ENCODE peak calls at places on chromosomes 12 and 14, in six cellular contexts. V, Z, O, W, H and D are unnamed samples.

GRCh38 chr14:66249544-66249943 is 236.6 kb upstream of the CCDC196 start:
- DNase-seq in V (no peak), Z (no peak), O (no peak), W (no peak), H (no peak), D (no peak)

GRCh38 chr12:68609955-68610434 is 704 bp upstream of the RAP1B start:
- DNase-seq in V (peak), Z (no peak), O (no peak), W (peak), H (no peak), D (no peak)

GRCh38 chr12:14955876-14956811 is 5.3 kb downstream of the ARHGDIB start:
- DNase-seq in V (peak), Z (no peak), O (no peak), W (no peak), H (no peak), D (no peak)

GRCh38 chr14:21978184-21978998 is 304.8 kb upstream of the OR4E1 start:
- DNase-seq in V (peak), Z (peak), O (no peak), W (peak), H (no peak), D (no peak)

GRCh38 chr14:99569725-99570541 is 34.1 kb downstream of the CCDC85C start:
- DNase-seq in V (no peak), Z (no peak), O (no peak), W (no peak), H (no peak), D (no peak)

GRCh38 chr12:102964872-102965271 is 7.4 kb downstream of the ASCL1 start:
- DNase-seq in V (no peak), Z (no peak), O (no peak), W (peak), H (no peak), D (no peak)

GRCh38 chr14:23371865-23372264 is 744 bp upstream of the IL25 start:
- DNase-seq in V (no peak), Z (no peak), O (no peak), W (no peak), H (no peak), D (no peak)

GRCh38 chr14:103230021-103230420 is 104.0 kb upstream of the EIF5 start:
- DNase-seq in V (no peak), Z (no peak), O (no peak), W (no peak), H (peak), D (no peak)

GRCh38 chr14:79670811-79671210 is 540.5 kb downstream of the DIO2 start:
- DNase-seq in V (no peak), Z (no peak), O (no peak), W (no peak), H (no peak), D (no peak)

GRCh38 chr14:70186826-70187483 is 1.8 kb downstream of the SLC8A3 start:
- DNase-seq in V (no peak), Z (no peak), O (no peak), W (no peak), H (no peak), D (no peak)

GRCh38 chr12:59070534-59070933 is 150.2 kb upstream of the LRIG3 start:
- DNase-seq in V (no peak), Z (no peak), O (no peak), W (no peak), H (no peak), D (no peak)

GRCh38 chr14:22598896-22599244 is 770 bp downstream of the ABHD4 start:
- DNase-seq in V (peak), Z (no peak), O (no peak), W (peak), H (no peak), D (no peak)

GRCh38 chr12:48977290-48978281 is 536 bp upstream of the WNT1 start:
- DNase-seq in V (peak), Z (no peak), O (no peak), W (peak), H (peak), D (no peak)

GRCh38 chr14:100783630-100784321 is 42.1 kb upstream of the MEG3 start:
- DNase-seq in V (no peak), Z (no peak), O (no peak), W (no peak), H (no peak), D (no peak)

GRCh38 chr14:69712637-69713088 is 54.3 kb upstream of the SRSF5 start:
- DNase-seq in V (peak), Z (no peak), O (no peak), W (no peak), H (peak), D (no peak)

GRCh38 chr12:129564768-129565167 is 339.1 kb downstream of the TMEM132D start:
- DNase-seq in V (peak), Z (no peak), O (no peak), W (no peak), H (no peak), D (no peak)

GRCh38 chr12:22625671-22626251 is 790 bp downstream of the ETNK1 start:
- DNase-seq in V (peak), Z (peak), O (peak), W (peak), H (no peak), D (peak)

GRCh38 chr12:26867084-26867483 is 34.1 kb upstream of the ITPR2 start:
- DNase-seq in V (peak), Z (no peak), O (no peak), W (no peak), H (no peak), D (no peak)

GRCh38 chr12:82757059-82757458 is 70.4 kb downstream of the TMTC2 start:
- DNase-seq in V (no peak), Z (no peak), O (no peak), W (no peak), H (no peak), D (no peak)

GRCh38 chr14:20855652-20856291 is 35.4 kb upstream of the RNASE3 start:
- DNase-seq in V (peak), Z (no peak), O (peak), W (peak), H (no peak), D (peak)

GRCh38 chr14:52078093-52078492 is 9.2 kb upstream of the NID2 start:
- DNase-seq in V (no peak), Z (no peak), O (no peak), W (no peak), H (no peak), D (no peak)

GRCh38 chr14:102192840-102193502 is 53.3 kb downstream of the WDR20 start:
- DNase-seq in V (no peak), Z (no peak), O (no peak), W (no peak), H (no peak), D (no peak)

GRCh38 chr14:21496453-21496852 is 14.7 kb downstream of the METTL3 start:
- DNase-seq in V (no peak), Z (no peak), O (no peak), W (no peak), H (no peak), D (no peak)

GRCh38 chr12:101925352-101925751 is 48.0 kb downstream of the DRAM1 start:
- DNase-seq in V (no peak), Z (peak), O (peak), W (peak), H (peak), D (no peak)

GRCh38 chr14:101810897-101811620 is 49.5 kb downstream of the PPP2R5C start:
- DNase-seq in V (no peak), Z (no peak), O (no peak), W (no peak), H (no peak), D (no peak)

GRCh38 chr12:34016361-34016760 is 5.9 kb upstream of the ALG10 start:
- DNase-seq in V (no peak), Z (no peak), O (no peak), W (peak), H (no peak), D (no peak)

GRCh38 chr14:68199465-68200145 is 380.0 kb downstream of the RAD51B start:
- DNase-seq in V (no peak), Z (no peak), O (no peak), W (no peak), H (peak), D (no peak)

GRCh38 chr12:124637586-124637985 is 70.2 kb upstream of the NCOR2 start:
- DNase-seq in V (no peak), Z (no peak), O (no peak), W (no peak), H (peak), D (no peak)

GRCh38 chr12:98188649-98189048 is 326.7 kb upstream of the TMPO start:
- DNase-seq in V (peak), Z (no peak), O (no peak), W (no peak), H (no peak), D (no peak)

GRCh38 chr12:80269953-80270552 is 170.7 kb downstream of the OTOGL start:
- DNase-seq in V (peak), Z (no peak), O (peak), W (peak), H (no peak), D (no peak)

GRCh38 chr12:29552324-29552927 is 54.9 kb upstream of the OVCH1 start:
- DNase-seq in V (peak), Z (peak), O (no peak), W (peak), H (peak), D (peak)

GRCh38 chr12:68538722-68539614 is 71.7 kb upstream of the RAP1B start:
- DNase-seq in V (peak), Z (peak), O (no peak), W (no peak), H (no peak), D (no peak)

GRCh38 chr14:97827746-97828145 is 1030.6 kb downstream of the VRK1 start:
- DNase-seq in V (no peak), Z (no peak), O (no peak), W (no peak), H (no peak), D (no peak)

GRCh38 chr14:53355581-53356112 is 202.5 kb upstream of the DDHD1 start:
- DNase-seq in V (no peak), Z (no peak), O (peak), W (peak), H (no peak), D (peak)

GRCh38 chr12:103556890-103557667 is 30.0 kb upstream of the STAB2 start:
- DNase-seq in V (no peak), Z (no peak), O (no peak), W (no peak), H (no peak), D (no peak)

GRCh38 chr14:74921987-74922751 is 891 bp downstream of the RPS6KL1 start:
- DNase-seq in V (no peak), Z (no peak), O (no peak), W (no peak), H (peak), D (no peak)
- H3K4me3 ChIP-seq in V (peak), Z (peak), O (peak), W (no peak), H (no peak), D (peak)

DNA sequence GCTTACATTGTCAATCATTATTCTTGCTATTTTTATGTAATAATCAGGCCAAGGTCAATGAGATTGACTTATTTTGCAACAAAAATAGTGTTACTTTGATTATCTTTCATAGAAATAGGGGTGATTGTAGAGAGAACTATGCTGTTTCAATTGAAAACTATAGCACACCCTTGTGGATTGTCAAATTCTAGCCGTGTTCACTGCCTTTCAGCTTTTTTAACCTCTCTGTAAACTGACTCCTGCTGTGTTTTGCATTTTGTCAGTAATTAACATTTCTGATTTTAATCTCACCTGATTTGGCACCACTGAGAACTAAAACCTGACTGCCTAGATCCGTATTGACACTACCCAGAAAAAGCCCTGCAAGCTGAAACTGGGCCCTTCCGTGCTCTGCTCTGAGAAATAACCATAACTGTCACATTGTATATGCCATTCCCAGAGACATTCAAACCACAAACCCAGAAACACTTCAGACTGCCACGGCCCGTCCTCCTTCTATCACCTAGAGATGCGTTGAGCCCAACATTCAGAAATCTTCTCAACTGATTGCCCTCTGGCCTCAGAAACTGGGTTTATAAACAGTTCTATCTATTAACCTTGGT is 26.6 kb upstream of the ETV6 start:
- DNase-seq in V (no peak), Z (no peak), O (no peak), W (no peak), H (no peak), D (no peak)
- TF ChIP-seq CTCF in V (no peak), Z (peak), O (no peak), W (no peak), H (no peak), D (no peak)

GRCh38 chr14:32009221-32009620 is 67.9 kb upstream of the ARHGAP5 start:
- DNase-seq in V (no peak), Z (no peak), O (no peak), W (no peak), H (no peak), D (no peak)

GRCh38 chr14:32004300-32004699 is 72.8 kb upstream of the ARHGAP5 start:
- DNase-seq in V (no peak), Z (no peak), O (peak), W (peak), H (no peak), D (no peak)

GRCh38 chr14:32008602-32009193 is 68.4 kb upstream of the ARHGAP5 start:
- DNase-seq in V (no peak), Z (no peak), O (no peak), W (no peak), H (no peak), D (no peak)

GRCh38 chr14:32007755-32008374 is 69.2 kb upstream of the ARHGAP5 start:
- DNase-seq in V (no peak), Z (no peak), O (no peak), W (no peak), H (no peak), D (no peak)

DNA sequence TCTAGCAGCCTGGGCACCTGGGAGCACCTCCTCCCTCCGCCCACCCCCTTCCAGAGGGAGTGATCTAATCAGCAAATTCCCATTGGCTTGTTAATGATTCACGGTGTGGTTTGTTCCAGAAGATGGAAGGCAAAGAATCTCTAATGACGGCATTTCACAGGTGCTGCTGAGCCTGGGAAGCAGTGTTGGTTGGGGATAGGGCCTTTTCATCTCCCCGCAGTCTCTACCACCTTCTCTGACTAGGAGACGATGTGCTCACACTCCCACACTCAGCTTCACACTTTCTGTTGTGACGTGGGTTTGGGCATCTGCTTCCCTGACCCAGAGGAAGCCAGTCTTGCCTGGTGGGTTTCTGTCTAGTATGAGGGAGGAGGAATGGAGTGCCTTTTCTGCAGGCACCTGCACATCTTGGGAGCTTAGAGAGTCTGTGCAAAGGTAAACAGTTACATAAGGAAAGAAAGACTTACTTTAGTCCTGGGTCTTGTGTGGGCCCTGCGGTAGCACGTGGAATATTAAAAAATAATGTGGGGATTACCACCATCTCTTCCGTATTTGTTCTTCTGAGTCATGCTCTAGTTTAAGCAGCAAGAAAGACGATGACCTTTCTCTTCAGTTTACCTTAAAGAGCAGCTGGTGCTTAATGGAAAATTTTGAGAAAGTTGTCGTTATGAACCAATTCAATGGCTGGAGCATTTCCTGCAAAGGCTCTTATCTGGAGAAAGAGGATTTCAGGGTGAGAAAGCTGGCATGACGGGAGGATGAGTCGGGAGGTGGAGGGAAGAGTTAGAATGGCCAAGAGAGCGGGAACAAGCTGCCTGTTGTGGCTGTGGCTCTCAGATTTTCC is 70.6 kb upstream of the ARHGAP5 start:
- DNase-seq in V (no peak), Z (no peak), O (no peak), W (peak), H (no peak), D (no peak)
- H3K4me3 ChIP-seq in V (no peak), Z (no peak), O (no peak), W (peak), H (no peak), D (no peak)

GRCh38 chr12:7905071-7905470 is 30.9 kb downstream of the SLC2A3 start:
- DNase-seq in V (no peak), Z (no peak), O (no peak), W (no peak), H (no peak), D (no peak)

DNA sequence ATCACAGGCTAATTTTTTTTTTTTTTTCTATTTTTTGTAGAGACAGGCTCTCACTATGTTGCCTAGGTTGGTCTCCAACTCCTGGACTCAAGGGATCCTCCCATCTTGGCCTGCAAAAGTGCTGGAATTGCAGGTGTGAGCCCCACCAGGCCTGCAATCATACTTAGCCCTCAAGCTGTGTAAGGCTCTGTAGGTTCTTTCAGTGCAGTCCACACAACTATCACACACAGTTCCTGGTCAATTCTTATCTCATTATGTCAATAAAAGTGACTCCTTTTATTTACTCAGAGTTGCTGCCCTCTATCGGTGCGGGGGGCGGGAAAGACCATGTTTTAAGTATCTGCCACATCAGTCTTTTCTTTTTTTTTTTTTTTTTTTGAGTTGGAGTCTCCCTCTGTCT is 29.0 kb downstream of the SLC2A3 start:
- DNase-seq in V (no peak), Z (no peak), O (no peak), W (peak), H (peak), D (no peak)
- TF ChIP-seq CTCF in V (peak), Z (no peak), O (peak), W (peak), H (no peak), D (no peak)

GRCh38 chr12:69688496-69689427 is 10.3 kb downstream of the BEST3 start:
- DNase-seq in V (no peak), Z (no peak), O (peak), W (peak), H (peak), D (peak)
- H3K4me3 ChIP-seq in V (no peak), Z (no peak), O (no peak), W (peak), H (no peak), D (no peak)